ENCODE peak calls at places on chromosomes 13 and 19, in seven cellular contexts. H, F, D, V, U, R and B are unnamed samples.
A peak's percentile ranks its signal among the peaks of the same experiment; 100 is the strongest.

GRCh38 chr19:33458807-33459206 is 62.8 kb downstream of the PEPD start:
- DNase-seq in R (peak; percentile 22), F (peak; percentile 2), V (no peak), U (no peak), H (peak; percentile 14), D (no peak), B (no peak)

GRCh38 chr19:43649514-43649913 is 9.9 kb upstream of the CADM4 start:
- DNase-seq in H (no peak), V (no peak), F (no peak), D (no peak), R (no peak), U (no peak), B (no peak)

GRCh38 chr19:1618157-1619093 is 13.2 kb upstream of the UQCR11 start:
- DNase-seq in H (no peak), D (no peak), F (no peak), R (no peak), U (peak; percentile 47), V (no peak), B (peak; percentile 46)

GRCh38 chr19:51915324-51915867 is 10.6 kb upstream of the ZNF649 start:
- DNase-seq in F (no peak), R (no peak), H (no peak), D (no peak), V (no peak), U (no peak), B (no peak)

GRCh38 chr19:46887240-46887782 is 26.5 kb downstream of the ARHGAP35 start:
- DNase-seq in F (no peak), R (no peak), H (no peak), U (no peak), D (no peak), V (no peak), B (no peak)

GRCh38 chr19:2294377-2295335 is 12.7 kb upstream of the PEAK3 start:
- DNase-seq in V (no peak), R (no peak), D (peak; percentile 70), F (no peak), U (no peak), H (no peak), B (no peak)

GRCh38 chr13:71290963-71291937 is 575.8 kb downstream of the DACH1 start:
- DNase-seq in V (no peak), H (no peak), D (peak; percentile 20), F (no peak), R (no peak), U (no peak), B (no peak)

GRCh38 chr13:106594986-106595385 is 27.0 kb upstream of the ARGLU1 start:
- DNase-seq in H (no peak), R (no peak), U (no peak), F (no peak), V (no peak), D (no peak), B (no peak)

GRCh38 chr13:67228909-67229308 is 1.2 kb downstream of the PCDH9 start:
- DNase-seq in H (no peak), U (no peak), V (no peak), F (no peak), R (no peak), D (no peak), B (no peak)

GRCh38 chr19:3324405-3324856 is 42.0 kb upstream of the NFIC start:
- DNase-seq in R (no peak), F (peak; percentile 81), H (peak; percentile 79), V (peak; percentile 72), D (no peak), U (no peak), B (peak; percentile 41)

GRCh38 chr19:47094557-47095517 is 18.7 kb downstream of the ZC3H4 start:
- DNase-seq in R (no peak), V (peak; percentile 71), F (peak; percentile 39), D (no peak), H (peak; percentile 85), U (peak; percentile 83), B (no peak)

GRCh38 chr13:99813346-99814095 is 158.0 kb downstream of the ZIC5 start:
- DNase-seq in H (no peak), D (no peak), V (no peak), F (no peak), U (no peak), R (no peak), B (no peak)

GRCh38 chr13:64239372-64239771 is 2823.7 kb upstream of the PCDH20 start:
- DNase-seq in U (no peak), V (no peak), F (no peak), D (no peak), H (no peak), R (no peak), B (no peak)

GRCh38 chr19:30102666-30103065 is 160.6 kb downstream of the URI1 start:
- DNase-seq in U (no peak), H (no peak), F (no peak), R (no peak), D (no peak), V (no peak), B (no peak)

GRCh38 chr13:113951246-113951999 is 22.5 kb downstream of the C13orf46 start:
- DNase-seq in V (peak; percentile 88), F (peak; percentile 55), D (peak; percentile 88), U (peak; percentile 88), H (peak; percentile 88), R (peak; percentile 87), B (peak; percentile 75)

GRCh38 chr13:109010912-109011311 is 381.5 kb downstream of the MYO16 start:
- DNase-seq in U (no peak), R (no peak), D (no peak), H (no peak), F (no peak), V (no peak), B (no peak)

GRCh38 chr19:39845621-39846175 is 481 bp downstream of the FBL start:
- DNase-seq in D (no peak), U (peak; percentile 48), V (no peak), R (no peak), F (no peak), H (no peak), B (no peak)

GRCh38 chr19:4014541-4015491 is 7.3 kb downstream of the PIAS4 start:
- DNase-seq in V (no peak), R (no peak), F (peak; percentile 61), H (no peak), D (no peak), U (peak; percentile 16), B (no peak)

GRCh38 chr13:25001807-25002206 is 94.1 kb upstream of the PABPC3 start:
- DNase-seq in D (no peak), F (no peak), V (no peak), U (no peak), R (no peak), H (no peak), B (no peak)

GRCh38 chr13:93108111-93108581 is 118.5 kb upstream of the GPC6 start:
- DNase-seq in D (no peak), H (no peak), F (no peak), U (no peak), R (no peak), V (no peak), B (no peak)

DNA sequence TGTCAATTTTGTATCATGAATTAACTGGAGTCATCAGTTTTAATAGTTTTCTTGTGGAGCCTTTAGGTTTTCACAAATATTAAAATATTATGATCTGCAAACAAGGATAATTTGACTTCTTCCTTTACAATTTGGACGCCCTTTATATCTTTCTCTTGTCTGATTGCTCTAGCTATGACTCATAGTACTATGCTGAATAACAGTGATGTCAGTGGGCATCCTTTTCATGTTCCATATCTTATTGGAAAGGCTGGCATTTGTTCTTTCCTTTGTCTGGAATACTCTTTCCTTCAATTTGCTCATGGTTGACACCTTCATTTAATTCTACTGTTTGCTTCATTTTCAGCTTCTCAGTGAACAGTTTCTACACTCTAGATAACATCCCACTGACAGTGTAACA is 1129.3 kb downstream of the SLITRK5 start:
- DNase-seq in F (no peak), D (no peak), V (no peak), H (no peak), U (no peak), R (no peak), B (no peak)
- TF ChIP-seq CTCF in F (no peak), D (no peak), V (no peak), H (no peak), U (no peak), R (no peak), B (no peak)

GRCh38 chr13:73340069-73340468 is 281.3 kb downstream of the KLF5 start:
- DNase-seq in F (no peak), R (no peak), D (no peak), V (no peak), H (no peak), U (no peak), B (no peak)

GRCh38 chr13:73338389-73338788 is 279.6 kb downstream of the KLF5 start:
- DNase-seq in U (no peak), R (no peak), V (no peak), F (no peak), D (no peak), H (no peak), B (no peak)

GRCh38 chr13:73337511-73337910 is 278.7 kb downstream of the KLF5 start:
- DNase-seq in U (no peak), H (no peak), D (no peak), R (no peak), V (no peak), F (no peak), B (no peak)

GRCh38 chr13:73339086-73339485 is 280.3 kb downstream of the KLF5 start:
- DNase-seq in H (no peak), U (no peak), V (no peak), F (no peak), D (no peak), R (no peak), B (no peak)

GRCh38 chr13:73341748-73342147 is 282.9 kb downstream of the KLF5 start:
- DNase-seq in H (no peak), V (no peak), F (no peak), R (no peak), D (no peak), U (no peak), B (no peak)
- H3K27ac ChIP-seq in H (no peak overlapping the region), V (no peak overlapping the region), F (no peak overlapping the region), R (no peak overlapping the region), D (no peak overlapping the region), U (no peak overlapping the region), B (no peak overlapping the region)

DNA sequence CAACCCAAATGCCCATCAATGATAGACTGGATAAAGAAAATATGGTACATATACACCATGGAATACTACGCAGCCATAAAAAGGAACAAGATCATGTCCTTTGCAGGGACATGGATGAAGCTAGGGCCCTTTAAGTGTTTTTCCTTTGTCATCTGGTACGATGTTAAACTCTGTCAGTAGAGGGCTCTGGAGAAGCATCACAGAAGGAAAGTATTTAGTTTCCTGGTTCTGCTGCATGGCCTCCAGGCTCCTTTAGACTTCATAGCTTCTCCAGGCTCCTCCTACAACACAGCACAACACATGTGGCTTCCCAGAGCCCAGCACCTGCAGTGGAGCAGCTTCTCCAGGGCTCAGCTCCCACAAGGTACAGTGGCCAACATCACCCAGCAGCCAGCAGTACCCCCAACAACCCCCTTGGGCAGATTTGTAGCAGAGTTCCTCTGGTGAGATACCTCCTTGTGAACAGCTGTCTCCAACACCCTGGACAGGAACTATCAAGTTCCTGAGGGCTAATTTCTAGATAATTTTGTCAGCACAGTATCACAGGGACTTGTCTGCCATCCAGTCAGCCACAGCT is 63.4 kb downstream of the KCTD12 start:
- DNase-seq in V (no peak), F (no peak), U (no peak), H (no peak), D (no peak), R (no peak), B (no peak)
- TF ChIP-seq CTCF in V (no peak), F (no peak), U (peak; percentile 25), H (peak; percentile 40), D (no peak), R (peak; percentile 15), B (no peak)

DNA sequence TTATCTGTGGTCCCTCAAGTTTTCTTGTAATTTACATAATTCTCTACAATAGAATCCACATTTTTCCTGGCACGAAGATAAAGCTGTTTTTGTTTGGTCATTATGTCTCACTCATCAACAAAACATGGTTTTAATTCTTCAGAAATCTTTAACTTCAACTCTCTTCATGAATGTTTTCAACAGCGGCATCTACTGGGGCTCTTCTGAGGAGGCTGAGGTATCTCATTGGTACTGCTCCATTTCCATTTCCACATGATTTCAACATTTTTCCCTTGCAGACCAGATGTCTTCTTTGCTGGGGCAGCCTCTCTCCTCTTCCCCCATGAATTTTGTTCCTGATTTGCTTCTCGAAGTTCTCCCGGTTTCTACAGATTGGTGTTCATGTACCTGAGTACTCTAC is 5.8 kb upstream of the KBTBD7 start:
- DNase-seq in F (no peak), H (no peak), D (no peak), U (no peak), V (no peak), R (no peak), B (no peak)
- H3K27ac ChIP-seq in F (no peak overlapping the region), H (no peak overlapping the region), D (no peak overlapping the region), U (no peak overlapping the region), V (no peak overlapping the region), R (no peak overlapping the region), B (peak overlapping the region; percentile 33)